ENCODE peak calls at places on chromosomes 2 and 18, in eight cellular contexts. One of them, this sample, is unnamed.

GRCh38 chr18:12317664-12318333 is 9.8 kb downstream of the TUBB6 start:
- DNase-seq in NB4: peak; percentile 50
- DNase-seq in gastrocnemius medialis: no peak
- DNase-seq in activated CD8-positive, alpha-beta T cell treated with anti-CD3 and anti-CD28 coated beads for 36 hours: no peak
- DNase-seq in cardiac fibroblast: peak; percentile 77
- DNase-seq in kidney epithelial cell: no peak
- DNase-seq in MM.1S: no peak
- DNase-seq in HCT116: no peak
- DNase-seq in this sample: no peak

GRCh38 chr18:49755489-49755888 is 57.8 kb downstream of the ACAA2 start:
- DNase-seq in activated CD8-positive, alpha-beta T cell treated with anti-CD3 and anti-CD28 coated beads for 36 hours: no peak
- DNase-seq in NB4: no peak
- DNase-seq in MM.1S: no peak
- DNase-seq in cardiac fibroblast: no peak
- DNase-seq in HCT116: no peak
- DNase-seq in gastrocnemius medialis: no peak
- DNase-seq in kidney epithelial cell: no peak
- DNase-seq in this sample: no peak

GRCh38 chr2:217248312-217248935 is 388.6 kb upstream of the TNP1 start:
- DNase-seq in cardiac fibroblast: no peak
- DNase-seq in HCT116: no peak
- DNase-seq in NB4: peak; percentile 78
- DNase-seq in gastrocnemius medialis: peak; percentile 16
- DNase-seq in kidney epithelial cell: no peak
- DNase-seq in MM.1S: no peak
- DNase-seq in activated CD8-positive, alpha-beta T cell treated with anti-CD3 and anti-CD28 coated beads for 36 hours: no peak
- DNase-seq in this sample: peak; percentile 7

GRCh38 chr2:201648-202433 is 62.0 kb downstream of the SH3YL1 start:
- DNase-seq in kidney epithelial cell: no peak
- DNase-seq in cardiac fibroblast: no peak
- DNase-seq in activated CD8-positive, alpha-beta T cell treated with anti-CD3 and anti-CD28 coated beads for 36 hours: no peak
- DNase-seq in MM.1S: no peak
- DNase-seq in gastrocnemius medialis: no peak
- DNase-seq in NB4: no peak
- DNase-seq in HCT116: no peak
- DNase-seq in this sample: no peak

GRCh38 chr2:68693947-68694346 is 40.7 kb upstream of the ARHGAP25 start:
- DNase-seq in NB4: no peak
- DNase-seq in activated CD8-positive, alpha-beta T cell treated with anti-CD3 and anti-CD28 coated beads for 36 hours: no peak
- DNase-seq in MM.1S: no peak
- DNase-seq in kidney epithelial cell: no peak
- DNase-seq in cardiac fibroblast: no peak
- DNase-seq in HCT116: no peak
- DNase-seq in gastrocnemius medialis: no peak
- DNase-seq in this sample: no peak

GRCh38 chr2:45974056-45974455 is 322.6 kb downstream of the PRKCE start:
- DNase-seq in kidney epithelial cell: no peak
- DNase-seq in activated CD8-positive, alpha-beta T cell treated with anti-CD3 and anti-CD28 coated beads for 36 hours: no peak
- DNase-seq in MM.1S: no peak
- DNase-seq in gastrocnemius medialis: no peak
- DNase-seq in cardiac fibroblast: no peak
- DNase-seq in HCT116: no peak
- DNase-seq in NB4: no peak
- DNase-seq in this sample: no peak

GRCh38 chr18:59537581-59537980 is 159.6 kb downstream of the CCBE1 start:
- DNase-seq in gastrocnemius medialis: no peak
- DNase-seq in cardiac fibroblast: peak; percentile 37
- DNase-seq in MM.1S: no peak
- DNase-seq in HCT116: no peak
- DNase-seq in activated CD8-positive, alpha-beta T cell treated with anti-CD3 and anti-CD28 coated beads for 36 hours: no peak
- DNase-seq in kidney epithelial cell: no peak
- DNase-seq in NB4: no peak
- DNase-seq in this sample: no peak

GRCh38 chr2:159010340-159010739 is 41.9 kb downstream of the TANC1 start:
- DNase-seq in NB4: no peak
- DNase-seq in HCT116: no peak
- DNase-seq in activated CD8-positive, alpha-beta T cell treated with anti-CD3 and anti-CD28 coated beads for 36 hours: peak; percentile 16
- DNase-seq in cardiac fibroblast: peak; percentile 75
- DNase-seq in MM.1S: no peak
- DNase-seq in kidney epithelial cell: no peak
- DNase-seq in gastrocnemius medialis: no peak
- DNase-seq in this sample: no peak

GRCh38 chr2:201071305-201072200 is at the start of the genes HYCC2 and NDUFB3:
- DNase-seq in kidney epithelial cell: peak; percentile 73
- DNase-seq in MM.1S: peak; percentile 96
- DNase-seq in HCT116: peak; percentile 92
- DNase-seq in activated CD8-positive, alpha-beta T cell treated with anti-CD3 and anti-CD28 coated beads for 36 hours: peak; percentile 95
- DNase-seq in gastrocnemius medialis: peak; percentile 89
- DNase-seq in cardiac fibroblast: peak; percentile 97
- DNase-seq in NB4: peak; percentile 98
- DNase-seq in this sample: peak; percentile 93
- TF ChIP-seq CTCF in kidney epithelial cell: peak; percentile 19
- TF ChIP-seq CTCF in MM.1S: peak; percentile 41
- TF ChIP-seq CTCF in HCT116: peak; percentile 10
- TF ChIP-seq CTCF in activated CD8-positive, alpha-beta T cell treated with anti-CD3 and anti-CD28 coated beads for 36 hours: no peak
- TF ChIP-seq CTCF in gastrocnemius medialis: peak; percentile 10
- TF ChIP-seq CTCF in cardiac fibroblast: peak; percentile 29
- TF ChIP-seq CTCF in NB4: peak; percentile 9
- TF ChIP-seq CTCF in this sample: no peak

DNA sequence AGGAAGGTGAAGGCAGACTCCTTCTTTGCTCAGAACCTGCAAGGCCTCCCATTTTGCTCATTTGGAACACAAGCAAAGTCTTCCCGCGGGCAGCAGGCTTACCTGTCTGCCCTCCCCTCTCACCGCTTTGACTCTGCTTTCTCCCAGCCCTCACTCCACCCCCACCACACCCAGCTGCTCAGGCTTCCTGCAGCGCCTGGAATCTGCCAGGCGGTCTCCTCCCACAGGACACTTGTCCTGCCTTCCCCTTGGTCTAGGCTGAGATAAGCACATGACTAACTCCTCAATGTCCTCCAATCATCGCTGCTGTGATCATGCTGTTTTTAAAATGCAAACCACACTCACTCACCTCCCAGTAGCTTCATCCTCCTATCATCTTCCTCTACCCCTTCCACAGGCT is 430.0 kb downstream of the ZNF516 start:
- DNase-seq in HCT116: no peak
- DNase-seq in gastrocnemius medialis: no peak
- DNase-seq in kidney epithelial cell: no peak
- DNase-seq in NB4: no peak
- DNase-seq in activated CD8-positive, alpha-beta T cell treated with anti-CD3 and anti-CD28 coated beads for 36 hours: no peak
- DNase-seq in cardiac fibroblast: no peak
- DNase-seq in MM.1S: no peak
- DNase-seq in this sample: peak; percentile 18
- TF ChIP-seq CTCF in HCT116: no peak
- TF ChIP-seq CTCF in gastrocnemius medialis: no peak
- TF ChIP-seq CTCF in kidney epithelial cell: no peak
- TF ChIP-seq CTCF in NB4: no peak
- TF ChIP-seq CTCF in activated CD8-positive, alpha-beta T cell treated with anti-CD3 and anti-CD28 coated beads for 36 hours: no peak
- TF ChIP-seq CTCF in cardiac fibroblast: no peak
- TF ChIP-seq CTCF in MM.1S: no peak
- TF ChIP-seq CTCF in this sample: no peak

GRCh38 chr2:53202063-53202462 is 565.5 kb upstream of the CHAC2 start:
- DNase-seq in activated CD8-positive, alpha-beta T cell treated with anti-CD3 and anti-CD28 coated beads for 36 hours: no peak
- DNase-seq in gastrocnemius medialis: no peak
- DNase-seq in HCT116: peak; percentile 54
- DNase-seq in NB4: peak; percentile 20
- DNase-seq in kidney epithelial cell: peak; percentile 74
- DNase-seq in MM.1S: no peak
- DNase-seq in cardiac fibroblast: peak; percentile 78
- DNase-seq in this sample: peak; percentile 91
- TF ChIP-seq CTCF in activated CD8-positive, alpha-beta T cell treated with anti-CD3 and anti-CD28 coated beads for 36 hours: no peak
- TF ChIP-seq CTCF in gastrocnemius medialis: no peak
- TF ChIP-seq CTCF in HCT116: peak; percentile 41
- TF ChIP-seq CTCF in NB4: no peak
- TF ChIP-seq CTCF in kidney epithelial cell: peak; percentile 44
- TF ChIP-seq CTCF in MM.1S: no peak
- TF ChIP-seq CTCF in cardiac fibroblast: peak; percentile 10
- TF ChIP-seq CTCF in this sample: peak; percentile 55

GRCh38 chr2:190718652-190719526 is 70.0 kb downstream of the NAB1 start:
- DNase-seq in kidney epithelial cell: peak; percentile 91
- DNase-seq in cardiac fibroblast: peak; percentile 93
- DNase-seq in gastrocnemius medialis: peak; percentile 14
- DNase-seq in NB4: peak; percentile 35
- DNase-seq in activated CD8-positive, alpha-beta T cell treated with anti-CD3 and anti-CD28 coated beads for 36 hours: peak; percentile 83
- DNase-seq in MM.1S: no peak
- DNase-seq in HCT116: peak; percentile 66
- DNase-seq in this sample: peak; percentile 88
- TF ChIP-seq CTCF in kidney epithelial cell: no peak
- TF ChIP-seq CTCF in cardiac fibroblast: no peak
- TF ChIP-seq CTCF in gastrocnemius medialis: no peak
- TF ChIP-seq CTCF in NB4: no peak
- TF ChIP-seq CTCF in activated CD8-positive, alpha-beta T cell treated with anti-CD3 and anti-CD28 coated beads for 36 hours: no peak
- TF ChIP-seq CTCF in MM.1S: no peak
- TF ChIP-seq CTCF in HCT116: no peak
- TF ChIP-seq CTCF in this sample: no peak

DNA sequence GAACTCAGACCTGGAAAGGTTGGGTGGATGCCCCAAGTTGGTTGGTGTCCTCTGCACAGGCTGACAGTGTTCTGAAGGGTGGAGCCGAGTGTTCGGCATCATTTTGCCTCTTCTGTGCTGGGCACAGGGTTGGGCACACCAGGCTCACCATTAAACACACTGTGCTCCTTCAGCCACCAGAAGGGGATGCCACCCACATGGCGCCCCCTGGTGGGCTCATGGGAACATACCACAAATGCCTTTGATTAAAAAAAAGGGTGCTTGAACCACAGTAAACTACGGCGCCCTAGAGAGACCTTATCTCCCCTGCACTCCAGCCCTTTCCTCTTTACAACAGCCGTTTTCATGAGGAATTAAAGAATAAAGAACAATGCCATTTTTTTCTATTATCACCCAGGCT is 89.4 kb downstream of the CELF4 start:
- DNase-seq in kidney epithelial cell: no peak
- DNase-seq in gastrocnemius medialis: no peak
- DNase-seq in NB4: peak; percentile 49
- DNase-seq in activated CD8-positive, alpha-beta T cell treated with anti-CD3 and anti-CD28 coated beads for 36 hours: peak; percentile 53
- DNase-seq in HCT116: peak; percentile 31
- DNase-seq in MM.1S: peak; percentile 61
- DNase-seq in cardiac fibroblast: no peak
- DNase-seq in this sample: peak; percentile 56
- TF ChIP-seq CTCF in kidney epithelial cell: peak; percentile 47
- TF ChIP-seq CTCF in gastrocnemius medialis: no peak
- TF ChIP-seq CTCF in NB4: peak; percentile 63
- TF ChIP-seq CTCF in activated CD8-positive, alpha-beta T cell treated with anti-CD3 and anti-CD28 coated beads for 36 hours: peak; percentile 54
- TF ChIP-seq CTCF in HCT116: peak; percentile 74
- TF ChIP-seq CTCF in MM.1S: peak; percentile 64
- TF ChIP-seq CTCF in cardiac fibroblast: no peak
- TF ChIP-seq CTCF in this sample: peak; percentile 30

GRCh38 chr2:24543252-24543651 is 52.2 kb downstream of the NCOA1 start:
- DNase-seq in MM.1S: no peak
- DNase-seq in NB4: peak; percentile 21
- DNase-seq in cardiac fibroblast: peak; percentile 5
- DNase-seq in kidney epithelial cell: no peak
- DNase-seq in activated CD8-positive, alpha-beta T cell treated with anti-CD3 and anti-CD28 coated beads for 36 hours: peak; percentile 31
- DNase-seq in HCT116: no peak
- DNase-seq in gastrocnemius medialis: no peak
- DNase-seq in this sample: no peak
- TF ChIP-seq CTCF in MM.1S: peak; percentile 53
- TF ChIP-seq CTCF in NB4: peak; percentile 21
- TF ChIP-seq CTCF in cardiac fibroblast: peak; percentile 20
- TF ChIP-seq CTCF in kidney epithelial cell: peak; percentile 3
- TF ChIP-seq CTCF in activated CD8-positive, alpha-beta T cell treated with anti-CD3 and anti-CD28 coated beads for 36 hours: peak; percentile 75
- TF ChIP-seq CTCF in HCT116: peak; percentile 63
- TF ChIP-seq CTCF in gastrocnemius medialis: no peak
- TF ChIP-seq CTCF in this sample: no peak

This sample was measured in MCF 10A.